ENCODE peak calls at places on chromosomes 16 and 17, in five cellular contexts. One of them, this sample, is unnamed.

GRCh38 chr17:44966348-44967025 is 1.6 kb downstream of the C1QL1 start:
- DNase-seq in ovary: no peak
- DNase-seq in activated T-cell treated with anti-CD3 and anti-CD28 coated beads, Interleukin-2, amount 50 U/mL, for 72 hours: no peak
- DNase-seq in head of caudate nucleus: no peak
- DNase-seq in NCI-H2081: no peak
- DNase-seq in this sample: no peak

GRCh38 chr16:3030872-3031212 is 5.9 kb downstream of the BICDL2 start:
- DNase-seq in ovary: no peak
- DNase-seq in activated T-cell treated with anti-CD3 and anti-CD28 coated beads, Interleukin-2, amount 50 U/mL, for 72 hours: no peak
- DNase-seq in head of caudate nucleus: no peak
- DNase-seq in NCI-H2081: no peak
- DNase-seq in this sample: no peak

GRCh38 chr17:1532836-1533602 is 16.6 kb upstream of the INPP5K start:
- DNase-seq in ovary: no peak
- DNase-seq in activated T-cell treated with anti-CD3 and anti-CD28 coated beads, Interleukin-2, amount 50 U/mL, for 72 hours: peak
- DNase-seq in head of caudate nucleus: no peak
- DNase-seq in NCI-H2081: no peak
- DNase-seq in this sample: no peak

GRCh38 chr17:50151937-50152547 is 1.6 kb upstream of the PPP1R9B start:
- DNase-seq in ovary: peak
- DNase-seq in activated T-cell treated with anti-CD3 and anti-CD28 coated beads, Interleukin-2, amount 50 U/mL, for 72 hours: peak
- DNase-seq in head of caudate nucleus: peak
- DNase-seq in NCI-H2081: peak
- DNase-seq in this sample: peak

GRCh38 chr16:30527635-30528178 is 1.3 kb upstream of the ZNF768 start:
- DNase-seq in ovary: no peak
- DNase-seq in activated T-cell treated with anti-CD3 and anti-CD28 coated beads, Interleukin-2, amount 50 U/mL, for 72 hours: no peak
- DNase-seq in head of caudate nucleus: peak
- DNase-seq in NCI-H2081: no peak
- DNase-seq in this sample: no peak

GRCh38 chr16:591892-592517 is 2.1 kb downstream of the RAB40C start:
- DNase-seq in ovary: no peak
- DNase-seq in activated T-cell treated with anti-CD3 and anti-CD28 coated beads, Interleukin-2, amount 50 U/mL, for 72 hours: no peak
- DNase-seq in head of caudate nucleus: no peak
- DNase-seq in NCI-H2081: no peak
- DNase-seq in this sample: no peak

GRCh38 chr16:13913374-13914292 is 6.3 kb upstream of the ERCC4 start:
- DNase-seq in ovary: no peak
- DNase-seq in activated T-cell treated with anti-CD3 and anti-CD28 coated beads, Interleukin-2, amount 50 U/mL, for 72 hours: no peak
- DNase-seq in head of caudate nucleus: no peak
- DNase-seq in NCI-H2081: no peak
- DNase-seq in this sample: no peak

GRCh38 chr16:86975445-86975844 is 341.7 kb downstream of the C16orf95 start:
- DNase-seq in ovary: no peak
- DNase-seq in activated T-cell treated with anti-CD3 and anti-CD28 coated beads, Interleukin-2, amount 50 U/mL, for 72 hours: no peak
- DNase-seq in head of caudate nucleus: no peak
- DNase-seq in NCI-H2081: no peak
- DNase-seq in this sample: no peak

GRCh38 chr16:11256657-11257130 is 690 bp upstream of the SOCS1 start:
- DNase-seq in ovary: no peak
- DNase-seq in activated T-cell treated with anti-CD3 and anti-CD28 coated beads, Interleukin-2, amount 50 U/mL, for 72 hours: peak
- DNase-seq in head of caudate nucleus: no peak
- DNase-seq in NCI-H2081: no peak
- DNase-seq in this sample: peak

GRCh38 chr17:77706938-77707337 is 251.6 kb upstream of the TNRC6C start:
- DNase-seq in ovary: no peak
- DNase-seq in activated T-cell treated with anti-CD3 and anti-CD28 coated beads, Interleukin-2, amount 50 U/mL, for 72 hours: no peak
- DNase-seq in head of caudate nucleus: no peak
- DNase-seq in NCI-H2081: no peak
- DNase-seq in this sample: no peak